ENCODE peak calls at places on chromosomes 4 and X, in seven cellular contexts. U is psoas muscle, B is pancreas, F is stomach, C is lower lobe of right lung, Q is right atrium auricular region, W is PC-3. G is an unnamed sample.

GRCh38 chr4:102620697-102621497 is 119.7 kb downstream of the NFKB1 start:
- DNase-seq in U (no peak), B (peak; percentile 68), F (peak; percentile 58), C (no peak), Q (no peak), W (peak; percentile 78), G (no peak)

GRCh38 chrX:88613338-88613737 is 133.7 kb upstream of the CPXCR1 start:
- DNase-seq in U (no peak), B (no peak), F (no peak), C (no peak), Q (no peak), W (peak; percentile 45), G (no peak)

GRCh38 chr4:168587326-168588125 is 90.7 kb downstream of the PALLD start:
- DNase-seq in U (peak; percentile 63), B (no peak), F (no peak), C (no peak), Q (no peak), W (peak; percentile 95), G (no peak)

GRCh38 chr4:98150092-98150761 is 7.0 kb upstream of the STPG2 start:
- DNase-seq in U (no peak), B (no peak), F (no peak), C (no peak), Q (no peak), W (peak; percentile 18), G (no peak)

GRCh38 chrX:39642071-39642470 is 455.7 kb downstream of the BCOR start:
- DNase-seq in U (no peak), B (no peak), F (no peak), C (no peak), Q (no peak), W (no peak), G (no peak)

GRCh38 chrX:41889317-41890025 is 33.9 kb downstream of the CASK start:
- DNase-seq in U (no peak), B (no peak), F (no peak), C (no peak), Q (no peak), W (peak; percentile 72), G (no peak)

GRCh38 chr4:150609131-150609530 is 27.2 kb downstream of the MAB21L2 start:
- DNase-seq in U (no peak), B (no peak), F (no peak), C (no peak), Q (no peak), W (no peak), G (no peak)

GRCh38 chr4:102610476-102610875 is 109.3 kb downstream of the NFKB1 start:
- DNase-seq in U (no peak), B (no peak), F (no peak), C (no peak), Q (no peak), W (no peak), G (no peak)

GRCh38 chr4:71978192-71978845 is 53.5 kb upstream of the NPFFR2 start:
- DNase-seq in U (no peak), B (no peak), F (no peak), C (no peak), Q (no peak), W (no peak), G (no peak)

GRCh38 chrX:133723930-133724329 is 261.5 kb downstream of the GPC3 start:
- DNase-seq in U (no peak), B (no peak), F (no peak), C (no peak), Q (no peak), W (no peak), G (no peak)

GRCh38 chr4:21011106-21011505 is 310.8 kb downstream of the PACRGL start:
- DNase-seq in U (no peak), B (no peak), F (no peak), C (no peak), Q (no peak), W (no peak), G (no peak)

GRCh38 chr4:40524642-40525041 is 105.0 kb downstream of the RBM47 start:
- DNase-seq in U (no peak), B (no peak), F (peak; percentile 32), C (no peak), Q (no peak), W (no peak), G (no peak)

GRCh38 chrX:39499996-39500395 is 597.8 kb downstream of the BCOR start:
- DNase-seq in U (no peak), B (no peak), F (no peak), C (no peak), Q (no peak), W (no peak), G (no peak)

GRCh38 chr4:107115185-107115847 is 79.2 kb upstream of the DKK2 start:
- DNase-seq in U (no peak), B (no peak), F (no peak), C (no peak), Q (no peak), W (no peak), G (no peak)

GRCh38 chrX:16665089-16665488 is 15.1 kb downstream of the S100G start:
- DNase-seq in U (no peak), B (no peak), F (no peak), C (no peak), Q (no peak), W (no peak), G (no peak)

GRCh38 chr4:187363453-187363852 is 632.1 kb upstream of the ZFP42 start:
- DNase-seq in U (no peak), B (no peak), F (no peak), C (no peak), Q (no peak), W (no peak), G (no peak)

GRCh38 chr4:13540446-13541175 is 3.7 kb downstream of the NKX3-2 start:
- DNase-seq in U (no peak), B (no peak), F (no peak), C (no peak), Q (no peak), W (no peak), G (no peak)

GRCh38 chr4:13541720-13542576 is 2.4 kb downstream of the NKX3-2 start:
- DNase-seq in U (no peak), B (peak; percentile 40), F (no peak), C (no peak), Q (no peak), W (no peak), G (peak; percentile 76)

GRCh38 chr4:13542577-13543042 is 1.7 kb downstream of the NKX3-2 start:
- DNase-seq in U (no peak), B (no peak), F (no peak), C (no peak), Q (no peak), W (no peak), G (no peak)

GRCh38 chr4:13539721-13540445 is 4.4 kb downstream of the NKX3-2 start:
- DNase-seq in U (no peak), B (no peak), F (no peak), C (no peak), Q (no peak), W (no peak), G (no peak)

GRCh38 chr4:13541176-13541604 is 3.1 kb downstream of the NKX3-2 start:
- DNase-seq in U (no peak), B (no peak), F (no peak), C (no peak), Q (no peak), W (no peak), G (no peak)
- H3K4me1 ChIP-seq in U (peaks cover 2% of the 10 kb centered on the region), B (peaks cover 14% of the 10 kb centered on the region), F (peaks cover 36% of the 10 kb centered on the region), C (peaks cover 42% of the 10 kb centered on the region), Q (no peaks in the 10 kb centered on the region), W (peaks cover 5% of the 10 kb centered on the region), G (peaks cover 15% of the 10 kb centered on the region)

DNA sequence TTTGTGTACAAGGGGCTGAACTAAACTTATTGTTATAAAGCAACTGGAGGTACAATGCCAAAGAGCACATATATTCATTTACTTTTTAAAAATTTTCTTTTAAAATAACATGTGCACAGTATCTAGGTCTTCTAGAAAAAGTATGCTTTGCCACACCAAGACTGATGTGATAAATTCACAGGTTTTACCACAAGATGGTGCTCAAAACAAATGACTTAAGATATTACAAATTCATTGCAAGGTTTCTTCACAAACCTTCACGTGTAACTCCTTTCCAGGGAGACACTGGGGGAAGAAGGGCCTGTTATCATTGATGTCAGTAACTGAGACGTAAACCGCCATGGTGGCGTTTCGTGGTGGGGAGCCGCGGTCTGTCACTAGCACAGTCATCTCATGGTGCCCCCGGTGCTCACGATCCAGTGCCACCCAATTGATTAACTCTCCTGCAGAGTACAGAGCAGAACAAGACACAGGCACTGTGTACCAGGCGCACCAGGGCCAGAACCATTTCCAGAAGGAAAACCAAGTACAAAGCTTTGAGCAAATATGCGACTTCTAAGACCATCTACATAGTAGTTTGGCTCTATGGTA is 162.2 kb downstream of the DCHS2 start:
- DNase-seq in U (no peak), B (no peak), F (no peak), C (no peak), Q (no peak), W (peak; percentile 59), G (no peak)
- TF ChIP-seq CTCF in U (no peak), B (peak; percentile 12), F (no peak), C (peak; percentile 27), Q (no peak), W (peak; percentile 54), G (no peak)

GRCh38 chr4:110624904-110625494 is 2.1 kb upstream of the PITX2 start:
- DNase-seq in U (no peak), B (no peak), F (no peak), C (no peak), Q (no peak), W (no peak), G (no peak)

GRCh38 chr4:110624016-110624770 is 1.3 kb upstream of the PITX2 start:
- DNase-seq in U (no peak), B (no peak), F (no peak), C (no peak), Q (no peak), W (no peak), G (no peak)

GRCh38 chr4:110623710-110624015 is 786 bp upstream of the PITX2 start:
- DNase-seq in U (no peak), B (no peak), F (no peak), C (no peak), Q (no peak), W (no peak), G (no peak)

GRCh38 chr4:110626532-110627153 is 3.8 kb upstream of the PITX2 start:
- DNase-seq in U (no peak), B (no peak), F (no peak), C (no peak), Q (no peak), W (no peak), G (no peak)

DNA sequence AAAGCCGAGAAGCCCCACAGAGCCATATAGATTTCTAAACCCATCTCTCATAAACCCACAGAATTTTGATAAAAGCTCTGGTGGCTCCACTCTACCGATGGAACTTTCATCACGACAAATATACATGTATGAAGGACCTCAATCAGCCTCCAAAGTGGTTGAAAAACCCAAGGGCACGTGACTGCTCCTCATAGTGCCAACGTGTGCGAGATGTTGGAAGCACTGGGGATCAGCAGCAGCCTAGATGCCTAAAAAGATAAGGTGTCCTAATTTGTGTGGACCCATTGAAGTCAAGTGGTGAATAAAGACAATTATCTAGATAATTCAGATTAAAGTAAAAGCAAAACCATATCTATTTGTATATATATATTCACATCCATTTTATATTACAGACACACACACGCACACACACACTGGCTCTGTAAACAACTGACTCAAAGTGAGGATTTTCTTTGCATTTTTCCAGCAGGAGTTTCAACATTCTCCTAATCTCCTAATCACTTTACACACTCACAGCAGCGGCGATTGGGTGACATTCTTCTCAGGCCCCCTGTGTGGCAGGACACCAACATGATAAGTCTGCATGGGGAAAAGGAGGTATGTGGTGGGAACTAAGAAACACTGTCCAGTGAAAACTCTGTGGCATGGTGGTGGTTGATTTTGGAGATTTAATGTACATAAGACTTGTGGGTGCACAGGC is 2.9 kb upstream of the PITX2 start:
- DNase-seq in U (no peak), B (no peak), F (no peak), C (no peak), Q (no peak), W (no peak), G (no peak)
- H3K4me1 ChIP-seq in U (peaks cover 10% of the 10 kb centered on the region), B (peaks cover 17% of the 10 kb centered on the region), F (peaks cover 26% of the 10 kb centered on the region), C (peaks cover 26% of the 10 kb centered on the region), Q (no peaks in the 10 kb centered on the region), W (no peaks in the 10 kb centered on the region), G (peaks cover 18% of the 10 kb centered on the region)

GRCh38 chr4:6591781-6592180 is 16.8 kb downstream of the MAN2B2 start:
- DNase-seq in U (no peak), B (no peak), F (no peak), C (no peak), Q (no peak), W (no peak), G (no peak)
- TF ChIP-seq CTCF in U (no peak), B (no peak), F (no peak), C (no peak), Q (no peak), W (peak; percentile 28), G (no peak)

G was measured in mucosa of descending colon.